ENCODE peak calls at places on chromosomes 6 and 20, in six cellular contexts. U, V, E, C, H and N are unnamed samples.

GRCh38 chr6:157982297-157982579 is 575 bp downstream of the SYNJ2 start:
- DNase-seq in U (no peak), V (peak; percentile 60), C (no peak), E (peak; percentile 44), H (no peak), N (peak; percentile 62)

GRCh38 chr6:131951576-131952230 is 531 bp upstream of the CCN2 start:
- DNase-seq in C (no peak), E (no peak), U (no peak), H (no peak), V (no peak), N (no peak)

GRCh38 chr6:164151161-164151728 is 736.7 kb downstream of the QKI start:
- DNase-seq in U (peak; percentile 69), H (no peak), E (peak; percentile 26), C (no peak), V (no peak), N (no peak)

GRCh38 chr6:24876496-24877465 is 59.0 kb downstream of the RIPOR2 start:
- DNase-seq in H (no peak), E (no peak), U (no peak), V (no peak), C (no peak), N (no peak)

GRCh38 chr6:39357998-39358686 is 35.6 kb upstream of the KCNK16 start:
- DNase-seq in C (peak; percentile 67), H (no peak), E (peak; percentile 21), U (no peak), V (no peak), N (no peak)

GRCh38 chr6:15623282-15624116 is 39.3 kb downstream of the DTNBP1 start:
- DNase-seq in E (peak; percentile 35), H (no peak), U (no peak), C (no peak), V (no peak), N (no peak)

GRCh38 chr20:32494498-32495216 is 90.5 kb downstream of the NOL4L start:
- DNase-seq in E (no peak), H (no peak), V (no peak), C (no peak), U (no peak), N (no peak)

GRCh38 chr6:20583447-20583806 is 49.2 kb downstream of the CDKAL1 start:
- DNase-seq in U (no peak), E (no peak), C (no peak), V (no peak), H (no peak), N (no peak)

GRCh38 chr6:43723737-43724295 is 36.2 kb upstream of the MRPS18A start:
- DNase-seq in V (peak; percentile 74), E (peak; percentile 92), H (peak; percentile 68), U (peak; percentile 69), C (peak; percentile 21), N (peak; percentile 89)

GRCh38 chr20:973785-974194 is 28.3 kb downstream of the RSPO4 start:
- DNase-seq in V (no peak), H (no peak), E (peak; percentile 37), U (no peak), C (peak; percentile 31), N (peak; percentile 61)

GRCh38 chr6:3301506-3301905 is 42.8 kb downstream of the PSMG4 start:
- DNase-seq in U (no peak), C (no peak), V (no peak), H (no peak), E (no peak), N (no peak)

GRCh38 chr6:136920858-136921520 is 1.1 kb upstream of the SLC35D3 start:
- DNase-seq in U (no peak), H (peak; percentile 48), C (no peak), E (peak; percentile 19), V (no peak), N (peak; percentile 27)

GRCh38 chr6:18179770-18180393 is 24.7 kb downstream of the KDM1B start:
- DNase-seq in C (no peak), U (peak; percentile 17), V (no peak), E (no peak), H (no peak), N (no peak)

GRCh38 chr6:87444362-87444761 is 28.4 kb upstream of the SLC35A1 start:
- DNase-seq in H (no peak), C (no peak), U (no peak), E (no peak), V (no peak), N (no peak)

GRCh38 chr6:38503032-38503784 is 136.5 kb downstream of the BTBD9 start:
- DNase-seq in C (no peak), H (peak; percentile 5), U (no peak), E (peak; percentile 73), V (no peak), N (no peak)

GRCh38 chr6:140812636-140813035 is 1320.1 kb upstream of the GJE1 start:
- DNase-seq in E (no peak), C (no peak), U (no peak), H (no peak), V (no peak), N (no peak)

GRCh38 chr6:136550330-136551071 is at the start of gene MAP7:
- DNase-seq in V (peak; percentile 45), H (peak; percentile 74), C (no peak), U (peak; percentile 51), E (peak; percentile 82), N (peak; percentile 70)

GRCh38 chr20:25296094-25297093 is 48.5 kb downstream of the PYGB start:
- DNase-seq in C (no peak), V (no peak), E (peak; percentile 67), H (no peak), U (no peak), N (peak; percentile 51)
- TF ChIP-seq CTCF in C (peak; percentile 53), V (no peak), E (peak; percentile 75), H (peak; percentile 8), U (peak; percentile 52), N (peak; percentile 39)

GRCh38 chr6:145137425-145137824 is 597.9 kb downstream of the EPM2A start:
- DNase-seq in C (peak; percentile 9), V (no peak), E (no peak), U (no peak), H (no peak), N (no peak)
- TF ChIP-seq CTCF in C (no peak), V (no peak), E (no peak), U (peak; percentile 21), H (no peak), N (no peak)

DNA sequence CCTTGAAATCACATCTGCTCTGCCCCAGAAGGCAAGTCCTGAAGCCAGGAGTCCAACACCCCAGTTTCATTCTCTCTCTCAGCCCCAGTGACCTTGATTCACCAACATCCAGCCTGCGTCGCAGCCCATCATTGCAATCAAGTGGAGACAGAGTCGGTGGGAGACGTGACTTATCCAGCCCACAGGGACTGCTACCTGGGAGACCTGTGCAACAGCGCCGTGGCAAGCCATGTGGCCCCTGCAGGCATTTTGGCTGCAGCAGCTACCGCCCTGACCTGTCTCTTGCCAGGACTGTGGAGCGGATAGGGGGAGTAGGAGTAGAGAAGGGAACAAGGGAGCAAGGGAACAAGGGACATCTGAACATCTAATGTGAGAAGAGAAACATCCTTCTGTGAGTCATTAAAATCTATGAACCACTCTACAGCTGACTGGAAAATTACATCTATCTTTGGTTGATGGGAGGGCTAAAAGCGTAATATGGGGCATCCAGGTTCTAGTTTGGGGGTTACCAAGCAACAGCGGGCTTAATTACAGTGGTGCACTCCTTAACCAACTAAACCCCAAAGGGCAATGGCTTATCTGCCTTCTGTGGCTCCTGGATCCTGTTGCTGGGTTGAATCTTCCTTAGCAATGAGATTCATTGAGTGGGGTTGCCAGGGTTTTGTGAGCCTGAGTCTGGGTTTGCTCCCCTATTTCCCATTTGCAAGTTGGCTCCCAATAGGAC is 2.5 kb downstream of the LY6G6D start:
- DNase-seq in U (no peak), E (peak; percentile 17), V (no peak), C (no peak), H (peak; percentile 29), N (no peak)
- TF ChIP-seq CTCF in U (no peak), E (no peak), V (no peak), C (no peak), H (no peak), N (no peak)

DNA sequence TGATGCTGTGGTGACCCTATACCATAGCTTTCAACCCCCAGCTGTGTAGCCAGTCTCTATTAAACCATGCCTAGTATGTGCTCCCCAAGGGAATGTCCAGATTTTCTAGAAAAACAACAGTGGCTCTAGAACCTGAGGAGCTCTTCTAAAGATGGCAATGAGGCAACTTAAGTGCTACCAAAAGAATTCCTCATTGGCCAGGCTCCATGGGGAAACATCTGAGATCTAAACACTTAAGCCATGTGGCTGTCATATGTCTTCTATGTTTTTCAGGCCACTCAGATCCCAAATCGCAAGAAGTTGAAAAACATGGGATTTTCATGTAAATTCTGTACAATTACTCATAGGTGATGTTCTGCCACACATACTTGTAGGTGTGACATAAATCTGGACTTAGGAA is 191.1 kb downstream of the TPBG start:
- DNase-seq in C (peak; percentile 88), V (no peak), E (no peak), H (no peak), U (no peak), N (no peak)
- TF ChIP-seq CTCF in C (no peak), V (no peak), E (no peak), H (no peak), U (no peak), N (no peak)

GRCh38 chr20:37392441-37393195 is 46.7 kb downstream of the SRC start:
- DNase-seq in C (no peak), U (no peak), V (no peak), E (peak; percentile 47), H (no peak), N (peak; percentile 53)
- TF ChIP-seq CTCF in C (peak; percentile 60), U (no peak), V (no peak), E (peak; percentile 72), H (no peak), N (peak; percentile 25)